ENCODE peak calls at places on chromosomes 16 and 17, in six cellular contexts. One of them, this sample, is unnamed.

GRCh38 chr17:48259710-48260291 is 152.2 kb downstream of the SNX11 start:
- DNase-seq in SK-N-SH: no peak
- DNase-seq in MM.1S: peak; percentile 49
- DNase-seq in H9: no peak
- DNase-seq in hepatocyte: peak; percentile 71
- DNase-seq in left ventricle myocardium inferior: no peak
- DNase-seq in this sample: peak; percentile 71

GRCh38 chr17:4074831-4075495 is 67.9 kb downstream of the ZZEF1 start:
- DNase-seq in SK-N-SH: peak; percentile 61
- DNase-seq in MM.1S: peak; percentile 73
- DNase-seq in H9: no peak
- DNase-seq in hepatocyte: peak; percentile 61
- DNase-seq in left ventricle myocardium inferior: no peak
- DNase-seq in this sample: peak; percentile 62

GRCh38 chr16:73142069-73142880 is 94.3 kb upstream of the ZFHX3 start:
- DNase-seq in SK-N-SH: no peak
- DNase-seq in MM.1S: no peak
- DNase-seq in H9: no peak
- DNase-seq in hepatocyte: no peak
- DNase-seq in left ventricle myocardium inferior: no peak
- DNase-seq in this sample: no peak

GRCh38 chr16:50461400-50461760 is 86.8 kb upstream of the NKD1 start:
- DNase-seq in SK-N-SH: no peak
- DNase-seq in MM.1S: no peak
- DNase-seq in H9: no peak
- DNase-seq in hepatocyte: no peak
- DNase-seq in left ventricle myocardium inferior: no peak
- DNase-seq in this sample: peak; percentile 22

GRCh38 chr17:83173180-83173996 is 94.0 kb downstream of the METRNL start:
- DNase-seq in SK-N-SH: no peak
- DNase-seq in MM.1S: no peak
- DNase-seq in H9: peak; percentile 30
- DNase-seq in hepatocyte: peak; percentile 3
- DNase-seq in left ventricle myocardium inferior: no peak
- DNase-seq in this sample: peak; percentile 49

GRCh38 chr16:10965440-10966039 is 21.2 kb downstream of the CLEC16A start:
- DNase-seq in SK-N-SH: no peak
- DNase-seq in MM.1S: peak; percentile 95
- DNase-seq in H9: no peak
- DNase-seq in hepatocyte: no peak
- DNase-seq in left ventricle myocardium inferior: no peak
- DNase-seq in this sample: no peak

GRCh38 chr17:51951737-51952136 is 206.8 kb downstream of the CA10 start:
- DNase-seq in SK-N-SH: no peak
- DNase-seq in MM.1S: no peak
- DNase-seq in H9: no peak
- DNase-seq in hepatocyte: no peak
- DNase-seq in left ventricle myocardium inferior: no peak
- DNase-seq in this sample: no peak

GRCh38 chr16:87065781-87066694 is 251.2 kb downstream of the C16orf95 start:
- DNase-seq in SK-N-SH: no peak
- DNase-seq in MM.1S: no peak
- DNase-seq in H9: no peak
- DNase-seq in hepatocyte: no peak
- DNase-seq in left ventricle myocardium inferior: no peak
- DNase-seq in this sample: peak; percentile 31

GRCh38 chr16:87581867-87582220 is 20.5 kb upstream of the JPH3 start:
- DNase-seq in SK-N-SH: peak; percentile 58
- DNase-seq in MM.1S: no peak
- DNase-seq in H9: no peak
- DNase-seq in hepatocyte: peak; percentile 63
- DNase-seq in left ventricle myocardium inferior: peak; percentile 68
- DNase-seq in this sample: no peak

GRCh38 chr16:3465911-3466584 is 22.6 kb downstream of the NAA60 start:
- DNase-seq in SK-N-SH: no peak
- DNase-seq in MM.1S: no peak
- DNase-seq in H9: no peak
- DNase-seq in hepatocyte: no peak
- DNase-seq in left ventricle myocardium inferior: no peak
- DNase-seq in this sample: peak; percentile 30

GRCh38 chr16:324201-324450 is 28.4 kb downstream of the AXIN1 start:
- DNase-seq in SK-N-SH: no peak
- DNase-seq in MM.1S: no peak
- DNase-seq in H9: no peak
- DNase-seq in hepatocyte: no peak
- DNase-seq in left ventricle myocardium inferior: no peak
- DNase-seq in this sample: no peak

GRCh38 chr17:19645608-19646250 is 2.8 kb upstream of the ALDH3A2 start:
- DNase-seq in SK-N-SH: peak; percentile 47
- DNase-seq in MM.1S: peak; percentile 52
- DNase-seq in H9: peak; percentile 87
- DNase-seq in hepatocyte: peak; percentile 37
- DNase-seq in left ventricle myocardium inferior: no peak
- DNase-seq in this sample: peak; percentile 97

GRCh38 chr17:58352843-58353719 is 1.1 kb upstream of the SUPT4H1 start:
- DNase-seq in SK-N-SH: peak; percentile 61
- DNase-seq in MM.1S: peak; percentile 49
- DNase-seq in H9: peak; percentile 80
- DNase-seq in hepatocyte: peak; percentile 57
- DNase-seq in left ventricle myocardium inferior: no peak
- DNase-seq in this sample: peak; percentile 90

GRCh38 chr17:63364387-63364786 is 81.7 kb downstream of the CYB561 start:
- DNase-seq in SK-N-SH: no peak
- DNase-seq in MM.1S: no peak
- DNase-seq in H9: no peak
- DNase-seq in hepatocyte: peak; percentile 24
- DNase-seq in left ventricle myocardium inferior: no peak
- DNase-seq in this sample: no peak

DNA sequence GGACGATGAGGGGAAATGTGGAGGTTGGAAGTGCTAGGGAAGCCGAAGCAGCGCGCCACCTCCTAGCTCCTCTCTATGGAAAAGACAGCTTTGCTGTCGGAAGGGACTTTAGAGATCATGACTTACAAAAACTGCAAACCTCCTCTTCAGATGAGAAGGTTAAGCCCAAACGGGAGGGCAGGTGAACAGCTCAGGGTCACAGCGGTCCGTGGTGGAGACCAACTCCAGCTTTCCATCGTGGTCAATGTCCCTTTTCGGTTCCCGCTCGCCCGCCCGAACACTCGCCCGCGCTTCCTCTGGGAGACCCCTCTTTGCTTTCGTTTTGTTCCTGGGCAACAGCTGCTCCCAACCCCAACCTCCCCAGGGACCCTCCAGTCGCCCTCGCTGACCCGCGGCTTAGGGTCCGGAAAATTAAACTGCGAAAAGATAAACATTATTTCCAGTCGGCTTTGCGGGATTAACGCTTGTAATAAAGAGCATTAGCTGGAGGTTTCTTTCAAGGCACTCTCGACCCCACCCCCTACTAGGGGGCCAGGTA is 7.7 kb downstream of the IRX6 start:
- DNase-seq in SK-N-SH: no peak
- DNase-seq in MM.1S: no peak
- DNase-seq in H9: no peak
- DNase-seq in hepatocyte: no peak
- DNase-seq in left ventricle myocardium inferior: no peak
- DNase-seq in this sample: no peak
- TF ChIP-seq CTCF in SK-N-SH: no peak
- TF ChIP-seq CTCF in MM.1S: no peak
- TF ChIP-seq CTCF in H9: no peak
- TF ChIP-seq CTCF in hepatocyte: no peak
- TF ChIP-seq CTCF in left ventricle myocardium inferior: no peak
- TF ChIP-seq CTCF in this sample: no peak

DNA sequence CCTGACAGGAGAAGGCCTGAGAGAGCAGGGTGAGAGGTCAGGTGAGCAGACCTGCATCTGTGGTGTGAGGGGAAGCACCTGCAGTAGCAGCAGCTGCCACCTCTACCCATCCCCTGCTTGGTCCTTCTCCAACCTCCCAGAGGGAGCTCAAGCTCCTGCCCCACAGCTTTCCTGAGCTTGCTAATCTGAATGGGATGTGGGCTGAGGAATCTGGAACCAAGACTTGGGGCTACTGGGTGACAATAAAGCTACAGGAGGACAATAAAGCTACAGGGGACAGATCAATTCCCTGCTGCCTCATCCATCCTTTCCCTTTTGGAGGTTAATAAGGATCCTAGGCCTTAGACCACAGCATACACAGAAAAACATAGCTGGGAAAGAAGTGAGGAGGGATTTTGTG is 4.9 kb upstream of the TBX4 start:
- DNase-seq in SK-N-SH: no peak
- DNase-seq in MM.1S: no peak
- DNase-seq in H9: no peak
- DNase-seq in hepatocyte: no peak
- DNase-seq in left ventricle myocardium inferior: no peak
- DNase-seq in this sample: no peak
- H3K27me3 ChIP-seq in SK-N-SH: no peaks in the 10 kb centered on the region
- H3K27me3 ChIP-seq in MM.1S: no peaks in the 10 kb centered on the region
- H3K27me3 ChIP-seq in H9: peaks cover 24% of the 10 kb centered on the region
- H3K27me3 ChIP-seq in hepatocyte: peaks cover 13% of the 10 kb centered on the region
- H3K27me3 ChIP-seq in left ventricle myocardium inferior: peaks cover 98% of the 10 kb centered on the region
- H3K27me3 ChIP-seq in this sample: peaks cover 70% of the 10 kb centered on the region

GRCh38 chr17:16101440-16101839 is 101.8 kb downstream of the TTC19 start:
- DNase-seq in SK-N-SH: no peak
- DNase-seq in MM.1S: peak; percentile 12
- DNase-seq in H9: no peak
- DNase-seq in hepatocyte: no peak
- DNase-seq in left ventricle myocardium inferior: no peak
- DNase-seq in this sample: no peak

GRCh38 chr17:16106161-16106891 is 106.7 kb downstream of the TTC19 start:
- DNase-seq in SK-N-SH: no peak
- DNase-seq in MM.1S: no peak
- DNase-seq in H9: no peak
- DNase-seq in hepatocyte: peak; percentile 34
- DNase-seq in left ventricle myocardium inferior: no peak
- DNase-seq in this sample: no peak

GRCh38 chr17:16104189-16104588 is 104.6 kb downstream of the TTC19 start:
- DNase-seq in SK-N-SH: no peak
- DNase-seq in MM.1S: no peak
- DNase-seq in H9: no peak
- DNase-seq in hepatocyte: no peak
- DNase-seq in left ventricle myocardium inferior: no peak
- DNase-seq in this sample: no peak

GRCh38 chr17:16100737-16101400 is 101.2 kb downstream of the TTC19 start:
- DNase-seq in SK-N-SH: no peak
- DNase-seq in MM.1S: no peak
- DNase-seq in H9: no peak
- DNase-seq in hepatocyte: no peak
- DNase-seq in left ventricle myocardium inferior: no peak
- DNase-seq in this sample: no peak
- TF ChIP-seq CTCF in SK-N-SH: no peak
- TF ChIP-seq CTCF in MM.1S: no peak
- TF ChIP-seq CTCF in H9: no peak
- TF ChIP-seq CTCF in hepatocyte: no peak
- TF ChIP-seq CTCF in left ventricle myocardium inferior: no peak
- TF ChIP-seq CTCF in this sample: no peak

GRCh38 chr17:6170349-6170748 is 100.2 kb downstream of the WSCD1 start:
- DNase-seq in SK-N-SH: no peak
- DNase-seq in MM.1S: no peak
- DNase-seq in H9: no peak
- DNase-seq in hepatocyte: no peak
- DNase-seq in left ventricle myocardium inferior: no peak
- DNase-seq in this sample: peak; percentile 26
- H3K27me3 ChIP-seq in SK-N-SH: peaks cover 12% of the 10 kb centered on the region
- H3K27me3 ChIP-seq in MM.1S: no peaks in the 10 kb centered on the region
- H3K27me3 ChIP-seq in H9: no peaks in the 10 kb centered on the region
- H3K27me3 ChIP-seq in hepatocyte: no peaks in the 10 kb centered on the region
- H3K27me3 ChIP-seq in left ventricle myocardium inferior: peaks cover 63% of the 10 kb centered on the region
- H3K27me3 ChIP-seq in this sample: no peaks in the 10 kb centered on the region

This sample was measured in endodermal cell.